ENCODE peak calls at places on chromosomes 11 and 22, in nine cellular contexts. H is cardiac muscle cell; T is IMR-90; Q is fibroblast of lung; X is uterus; B is transverse colon; Z is body of pancreas; K is GM23248; Y is CD8-positive, alpha-beta T cell. A is an unnamed sample.
A peak's percentile ranks its signal among the peaks of the same experiment; 100 is the strongest.

GRCh38 chr22:38313384-38313955 is 3.8 kb downstream of the CSNK1E start:
- DNase-seq in Y (no peak), X (peak; percentile 86), H (no peak), Z (peak; percentile 42), K (peak; percentile 84), Q (peak; percentile 97), B (peak; percentile 75), T (peak; percentile 96), A (no peak)

GRCh38 chr22:26763633-26764295 is 106.4 kb downstream of the MIAT start:
- DNase-seq in Z (no peak), X (no peak), K (peak; percentile 76), Y (no peak), B (no peak), H (no peak), T (peak; percentile 45), Q (peak; percentile 50), A (no peak)

GRCh38 chr11:559712-560304 is 730 bp downstream of the LMNTD2 start:
- DNase-seq in B (peak; percentile 82), X (no peak), T (no peak), K (no peak), H (no peak), Z (peak; percentile 80), Q (no peak), Y (no peak), A (peak; percentile 27)

GRCh38 chr11:47269002-47269828 is 718 bp upstream of the MADD start:
- DNase-seq in Z (peak; percentile 90), Y (peak; percentile 77), Q (peak; percentile 86), B (peak; percentile 91), T (peak; percentile 82), X (peak; percentile 91), H (peak; percentile 93), K (peak; percentile 93), A (peak; percentile 77)

GRCh38 chr11:74288161-74288560 is 23.3 kb downstream of the P4HA3 start:
- DNase-seq in B (no peak), K (peak; percentile 97), T (peak; percentile 99), H (no peak), Z (no peak), Y (no peak), X (peak; percentile 61), Q (peak; percentile 98), A (no peak)

GRCh38 chr22:20967697-20968201 is 694 bp downstream of the AIFM3 start:
- DNase-seq in T (no peak), K (no peak), Y (no peak), H (no peak), Z (no peak), Q (no peak), B (no peak), X (no peak), A (no peak)

GRCh38 chr11:131240421-131240820 is 130.0 kb upstream of the NTM start:
- DNase-seq in Z (no peak), H (no peak), B (no peak), Q (no peak), X (no peak), K (no peak), Y (no peak), T (no peak), A (no peak)

GRCh38 chr11:12684821-12685220 is 10.6 kb downstream of the TEAD1 start:
- DNase-seq in K (no peak), Y (no peak), X (no peak), H (no peak), Q (no peak), Z (no peak), B (peak; percentile 46), T (no peak), A (no peak)

GRCh38 chr11:2914475-2915195 is 14.6 kb downstream of the PHLDA2 start:
- DNase-seq in K (no peak), Z (no peak), H (peak; percentile 85), Q (no peak), T (no peak), B (no peak), X (no peak), Y (no peak), A (no peak)

GRCh38 chr11:117186431-117186761 is 7.9 kb downstream of the SIDT2 start:
- DNase-seq in Y (no peak), B (no peak), X (peak; percentile 11), Q (no peak), T (no peak), K (no peak), Z (no peak), H (no peak), A (no peak)
- H3K4me1 ChIP-seq in Y (no peaks in the 10 kb centered on the region), B (peaks cover 3% of the 10 kb centered on the region), X (peaks cover 2% of the 10 kb centered on the region), Q (no peaks in the 10 kb centered on the region), T (no peaks in the 10 kb centered on the region), K (no peaks in the 10 kb centered on the region), Z (peaks cover 63% of the 10 kb centered on the region), H (no peaks in the 10 kb centered on the region), A (no peaks in the 10 kb centered on the region)

GRCh38 chr22:35752833-35753189 is 35.1 kb downstream of the APOL5 start:
- DNase-seq in B (no peak), K (peak; percentile 21), Z (no peak), H (no peak), X (no peak), Q (no peak), T (no peak), Y (no peak), A (no peak)
- H3K27me3 ChIP-seq in B (no peaks in the 10 kb centered on the region), K (no peaks in the 10 kb centered on the region), Z (no peaks in the 10 kb centered on the region), H (no peaks in the 10 kb centered on the region), X (no peaks in the 10 kb centered on the region), Q (no peaks in the 10 kb centered on the region), T (no peaks in the 10 kb centered on the region), Y (no peaks in the 10 kb centered on the region), A (peaks cover 4% of the 10 kb centered on the region)

GRCh38 chr11:66604161-66604560 is 11.2 kb downstream of the CCS start:
- DNase-seq in X (no peak), B (no peak), H (no peak), K (no peak), T (no peak), Z (no peak), Q (no peak), Y (no peak), A (no peak)

GRCh38 chr11:66603072-66603471 is 10.1 kb downstream of the CCS start:
- DNase-seq in B (no peak), Y (no peak), H (no peak), K (no peak), Q (no peak), Z (no peak), X (no peak), T (no peak), A (no peak)

GRCh38 chr11:66609951-66610617 is 6.3 kb upstream of the RBM14 start:
- DNase-seq in B (no peak), Q (no peak), T (no peak), Z (no peak), K (no peak), X (no peak), Y (no peak), H (no peak), A (no peak)

GRCh38 chr11:66612458-66612857 is 4.0 kb upstream of the RBM14 start:
- DNase-seq in K (no peak), B (no peak), H (no peak), Y (no peak), Z (no peak), Q (no peak), T (no peak), X (no peak), A (no peak)

GRCh38 chr11:66607126-66607834 is 9.2 kb upstream of the RBM14 start:
- DNase-seq in Z (peak; percentile 87), X (peak; percentile 67), H (no peak), B (peak; percentile 84), T (peak; percentile 48), Y (no peak), Q (peak; percentile 92), K (peak; percentile 88), A (no peak)
- H3K9me3 ChIP-seq in Z (no peaks in the 10 kb centered on the region), X (no peaks in the 10 kb centered on the region), H (no peaks in the 10 kb centered on the region), B (no peaks in the 10 kb centered on the region), T (no peaks in the 10 kb centered on the region), Y (no peaks in the 10 kb centered on the region), Q (no peaks in the 10 kb centered on the region), K (no peaks in the 10 kb centered on the region), A (no peaks in the 10 kb centered on the region)

DNA sequence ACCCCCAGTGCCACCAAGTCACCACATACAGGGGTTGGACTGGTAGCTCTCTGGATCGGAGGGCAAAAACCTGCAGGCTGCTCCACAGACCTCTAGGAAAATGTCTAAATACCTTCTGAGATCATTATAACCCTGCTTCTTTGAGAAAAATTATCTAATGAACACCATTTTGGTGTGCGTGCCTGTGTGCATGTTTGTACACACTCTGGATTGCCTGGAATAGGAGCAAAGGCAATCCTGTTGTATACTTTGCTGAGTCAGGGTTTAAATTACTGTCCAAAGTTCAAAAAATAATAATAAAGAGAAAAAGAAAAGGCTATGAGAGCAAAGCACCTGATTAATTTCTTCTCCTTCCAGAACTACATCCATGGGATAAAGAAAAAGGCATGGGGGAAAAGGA is 11.0 kb downstream of the JAML start:
- DNase-seq in Q (no peak), H (no peak), X (no peak), Y (no peak), B (no peak), T (no peak), Z (no peak), K (no peak), A (no peak)
- H3K4me1 ChIP-seq in Q (no peaks in the 10 kb centered on the region), H (no peaks in the 10 kb centered on the region), X (no peaks in the 10 kb centered on the region), Y (peaks cover 75% of the 10 kb centered on the region), B (peaks cover 15% of the 10 kb centered on the region), T (no peaks in the 10 kb centered on the region), Z (no peaks in the 10 kb centered on the region), K (peaks cover 6% of the 10 kb centered on the region), A (peaks cover 63% of the 10 kb centered on the region)

DNA sequence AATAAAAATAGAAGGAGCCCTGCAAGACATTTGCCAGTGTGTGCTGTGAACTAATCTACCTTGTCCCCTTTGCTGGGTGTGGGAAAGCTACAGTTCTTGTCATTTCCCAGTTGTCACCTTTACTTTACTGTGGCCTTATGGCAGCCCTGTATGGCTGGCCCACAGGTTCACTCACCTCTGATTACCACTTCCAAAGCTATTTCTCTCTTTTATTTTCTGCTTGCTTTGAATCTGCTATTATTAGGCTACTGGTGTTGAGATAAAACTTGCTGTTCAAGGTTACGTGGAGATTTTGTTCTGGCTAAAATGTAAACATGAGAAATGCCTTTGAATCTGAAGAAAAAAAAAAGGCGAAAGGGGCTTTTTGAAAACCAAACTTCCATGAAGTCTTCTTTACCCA is 9.6 kb upstream of the CABP2 start:
- DNase-seq in K (no peak), T (no peak), X (no peak), Z (no peak), Y (no peak), H (no peak), B (no peak), Q (no peak), A (no peak)
- H3K27me3 ChIP-seq in K (peaks cover 4% of the 10 kb centered on the region), T (no peaks in the 10 kb centered on the region), X (no peaks in the 10 kb centered on the region), Z (no peaks in the 10 kb centered on the region), Y (no peaks in the 10 kb centered on the region), H (no peaks in the 10 kb centered on the region), B (no peaks in the 10 kb centered on the region), Q (no peaks in the 10 kb centered on the region), A (peaks cover 4% of the 10 kb centered on the region)

GRCh38 chr22:48636746-48637145 is 1190.9 kb downstream of the BRD1 start:
- DNase-seq in Y (no peak), X (no peak), Z (no peak), T (no peak), K (no peak), B (no peak), Q (no peak), H (no peak), A (no peak)
- H3K9me3 ChIP-seq in Y (no peaks in the 10 kb centered on the region), X (no peaks in the 10 kb centered on the region), Z (no peaks in the 10 kb centered on the region), T (peaks cover 38% of the 10 kb centered on the region), K (no peaks in the 10 kb centered on the region), B (no peaks in the 10 kb centered on the region), Q (no peaks in the 10 kb centered on the region), H (no peaks in the 10 kb centered on the region), A (no peaks in the 10 kb centered on the region)